ENCODE peak calls at places on chromosomes 2 and 18, in ten cellular contexts. W is brain microvascular endothelial cell, S is endodermal cell, U is right atrium auricular region, D is tibial nerve, Y is cardiac muscle cell, P is breast epithelium, G is omental fat pad, R is H9, C is nephron progenitor cell. F is an unnamed sample.

GRCh38 chr2:234514099-234514498 is 17.2 kb upstream of the ARL4C start:
- DNase-seq in W (no peak), S (no peak), U (no peak), D (no peak), Y (no peak), P (no peak), G (no peak), R (no peak), C (no peak), F (no peak)

GRCh38 chr2:37361994-37362698 is 17.7 kb downstream of the QPCT start:
- DNase-seq in W (no peak), S (peak), U (no peak), D (no peak), Y (no peak), P (no peak), G (no peak), R (no peak), C (no peak), F (no peak)

GRCh38 chr2:114550364-114550763 is 107.9 kb downstream of the DPP10 start:
- DNase-seq in W (no peak), S (no peak), U (no peak), D (no peak), Y (no peak), P (no peak), G (no peak), R (no peak), C (no peak), F (no peak)

GRCh38 chr2:1649871-1650473 is 94.3 kb downstream of the PXDN start:
- DNase-seq in W (no peak), S (peak), U (no peak), D (no peak), Y (no peak), P (no peak), G (no peak), R (no peak), C (no peak), F (peak)

GRCh38 chr2:18626256-18626668 is 36.9 kb upstream of the NT5C1B start:
- DNase-seq in W (peak), S (no peak), U (no peak), D (no peak), Y (peak), P (no peak), G (no peak), R (no peak), C (no peak), F (no peak)

GRCh38 chr2:129191530-129191929 is 787.9 kb upstream of the RAB6C start:
- DNase-seq in W (no peak), S (peak), U (no peak), D (no peak), Y (peak), P (no peak), G (no peak), R (peak), C (peak), F (no peak)

GRCh38 chr2:55119711-55120487 is 69.6 kb upstream of the RTN4 start:
- DNase-seq in W (no peak), S (peak), U (no peak), D (no peak), Y (no peak), P (no peak), G (no peak), R (no peak), C (no peak), F (no peak)

GRCh38 chr2:17719562-17720371 is 33.8 kb downstream of the SMC6 start:
- DNase-seq in W (no peak), S (no peak), U (no peak), D (no peak), Y (peak), P (no peak), G (no peak), R (no peak), C (no peak), F (no peak)

GRCh38 chr2:9964334-9964980 is 13.0 kb downstream of the GRHL1 start:
- DNase-seq in W (no peak), S (no peak), U (no peak), D (no peak), Y (no peak), P (no peak), G (no peak), R (no peak), C (no peak), F (no peak)

GRCh38 chr2:9757430-9758287 is 85.6 kb upstream of the TAF1B start:
- DNase-seq in W (no peak), S (peak), U (no peak), D (no peak), Y (peak), P (no peak), G (no peak), R (peak), C (peak), F (no peak)

GRCh38 chr2:135812907-135813511 is 24.0 kb downstream of the LCT start:
- DNase-seq in W (no peak), S (no peak), U (no peak), D (no peak), Y (no peak), P (no peak), G (no peak), R (no peak), C (no peak), F (no peak)

GRCh38 chr2:196170681-196171247 is 614 bp downstream of the STK17B start:
- DNase-seq in W (peak), S (no peak), U (no peak), D (no peak), Y (peak), P (peak), G (no peak), R (peak), C (no peak), F (peak)

GRCh38 chr18:8661754-8662573 is 43.4 kb upstream of the MTCL1 start:
- DNase-seq in W (peak), S (peak), U (no peak), D (no peak), Y (peak), P (no peak), G (no peak), R (peak), C (peak), F (no peak)

GRCh38 chr2:170932166-170932565 is 3.1 kb downstream of the GORASP2 start:
- DNase-seq in W (no peak), S (no peak), U (no peak), D (no peak), Y (no peak), P (no peak), G (no peak), R (no peak), C (no peak), F (no peak)

GRCh38 chr2:150571121-150571520 is 83.7 kb upstream of the RND3 start:
- DNase-seq in W (no peak), S (no peak), U (no peak), D (no peak), Y (peak), P (no peak), G (no peak), R (no peak), C (no peak), F (no peak)

GRCh38 chr2:61905372-61906186 is at the start of gene COMMD1:
- DNase-seq in W (peak), S (peak), U (peak), D (peak), Y (peak), P (peak), G (peak), R (peak), C (peak), F (peak)

GRCh38 chr2:60565472-60565871 is 12.0 kb upstream of the BCL11A start:
- DNase-seq in W (no peak), S (no peak), U (no peak), D (no peak), Y (peak), P (no peak), G (no peak), R (no peak), C (peak), F (no peak)

GRCh38 chr2:179139506-179139905 is 89.6 kb upstream of the CCDC141 start:
- DNase-seq in W (no peak), S (no peak), U (no peak), D (no peak), Y (no peak), P (no peak), G (no peak), R (no peak), C (no peak), F (no peak)

DNA sequence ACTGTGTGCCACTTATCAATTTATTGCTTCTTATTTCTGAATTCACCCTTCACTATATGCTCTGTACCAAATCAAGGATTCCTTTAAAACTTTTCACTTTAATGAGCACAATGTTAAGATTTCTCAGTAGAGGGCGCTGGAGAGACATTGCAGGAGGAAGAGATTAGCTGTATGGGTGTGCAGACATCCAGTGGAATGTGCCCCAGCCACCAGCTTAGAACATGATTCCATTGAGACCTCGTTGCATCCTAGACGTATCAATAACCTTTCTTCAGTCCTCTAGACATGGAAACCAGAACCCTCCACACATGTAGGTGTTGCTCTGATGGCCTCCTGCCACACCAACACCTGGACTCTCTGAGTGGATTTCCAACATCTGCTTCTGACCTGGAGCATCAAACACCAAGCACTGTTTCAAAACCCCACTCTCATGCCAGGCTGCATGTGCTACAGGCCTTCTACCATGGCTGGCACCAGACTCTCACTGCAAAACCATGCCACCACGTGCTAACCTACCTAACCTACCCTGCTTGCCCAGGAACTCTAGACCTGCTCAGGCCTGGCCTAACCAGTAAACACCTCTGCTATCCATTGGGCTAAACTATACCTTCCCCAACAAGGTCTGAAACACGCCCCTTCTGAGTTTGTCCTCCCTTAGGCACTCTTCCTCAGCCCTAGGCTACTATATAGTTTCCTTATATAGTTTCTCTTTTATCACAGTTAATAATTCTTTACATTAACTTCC is 633.2 kb upstream of the PKDCC start:
- DNase-seq in W (peak), S (peak), U (no peak), D (peak), Y (peak), P (no peak), G (no peak), R (peak), C (peak), F (no peak)
- TF ChIP-seq CTCF in W (peak), S (peak), U (peak), D (no peak), Y (peak), P (no peak), G (no peak), R (peak), C (peak), F (peak)

DNA sequence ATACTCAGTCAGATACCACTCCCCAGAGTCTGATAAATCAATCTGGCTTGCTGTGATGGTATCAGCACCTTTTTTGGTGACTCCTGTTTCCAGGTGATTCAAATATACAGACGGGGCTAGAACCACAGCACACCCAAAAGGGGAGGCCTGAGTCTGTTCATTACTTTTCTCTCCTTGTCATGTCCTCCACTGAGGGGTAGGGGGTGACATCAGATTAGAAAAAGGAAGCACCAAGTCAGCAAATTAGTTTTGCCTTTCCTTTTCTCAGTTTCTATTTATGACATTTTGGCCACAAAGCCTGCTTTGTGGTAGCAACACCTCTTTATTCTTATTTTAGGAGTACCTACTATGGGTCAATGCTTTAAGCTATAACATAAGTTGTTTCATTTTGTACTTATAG is 127.4 kb downstream of the CCDC102B start:
- DNase-seq in W (no peak), S (peak), U (no peak), D (no peak), Y (peak), P (no peak), G (no peak), R (no peak), C (no peak), F (no peak)
- TF ChIP-seq CTCF in W (peak), S (peak), U (peak), D (peak), Y (peak), P (no peak), G (no peak), R (peak), C (peak), F (peak)

GRCh38 chr2:121044412-121044811 is 240.6 kb downstream of the TFCP2L1 start:
- DNase-seq in W (no peak), S (peak), U (no peak), D (no peak), Y (no peak), P (no peak), G (no peak), R (peak), C (no peak), F (no peak)
- TF ChIP-seq CTCF in W (peak), S (peak), U (no peak), D (no peak), Y (peak), P (no peak), G (no peak), R (peak), C (no peak), F (peak)

DNA sequence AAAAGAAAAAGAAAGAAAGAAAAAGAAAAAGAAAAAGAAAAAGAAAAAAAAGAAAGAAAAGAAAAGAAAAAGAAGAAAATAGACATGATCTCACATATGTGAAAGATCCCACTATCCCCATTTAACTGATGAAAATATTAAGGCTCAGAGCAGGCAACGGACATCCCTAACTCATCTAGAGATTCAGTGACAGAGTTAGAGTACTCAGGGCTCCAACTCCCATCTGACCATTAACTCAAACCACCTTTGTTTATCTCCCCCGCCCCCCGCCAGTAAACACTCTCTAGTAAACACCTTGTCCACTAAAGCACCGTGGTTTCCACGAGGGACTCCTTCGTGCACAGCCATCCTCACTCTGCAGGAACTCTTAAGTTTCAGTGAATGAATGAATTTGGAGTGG is 142.9 kb downstream of the TGIF1 start:
- DNase-seq in W (no peak), S (peak), U (no peak), D (no peak), Y (no peak), P (no peak), G (no peak), R (no peak), C (no peak), F (no peak)
- TF ChIP-seq CTCF in W (no peak), S (no peak), U (no peak), D (no peak), Y (no peak), P (no peak), G (no peak), R (no peak), C (no peak), F (no peak)

F was measured in type B pancreatic cell.